ENCODE peak calls at places on chromosome 13, in four cellular contexts. U, H, I and J are unnamed samples.

GRCh38 chr13:92413452-92413851 is 813.2 kb upstream of the GPC6 start:
- DNase-seq in H (no peak), I (no peak), U (no peak), J (no peak)

GRCh38 chr13:95451656-95452055 is 100.9 kb upstream of the CLDN10 start:
- DNase-seq in H (no peak), U (no peak), I (no peak), J (no peak)

GRCh38 chr13:21015284-21015683 is 46.1 kb downstream of the LATS2 start:
- DNase-seq in H (no peak), I (no peak), U (peak), J (no peak)

GRCh38 chr13:98443329-98443728 is 133.6 kb downstream of the STK24 start:
- DNase-seq in U (peak), I (no peak), H (no peak), J (no peak)

GRCh38 chr13:37540228-37540627 is 58.3 kb downstream of the POSTN start:
- DNase-seq in U (peak), I (no peak), H (no peak), J (no peak)

GRCh38 chr13:111095031-111095840 is 19.9 kb upstream of the ARHGEF7 start:
- DNase-seq in U (no peak), H (no peak), I (no peak), J (no peak)

GRCh38 chr13:98822238-98822606 is 69.8 kb upstream of the SLC15A1 start:
- DNase-seq in U (peak), H (no peak), I (no peak), J (no peak)

GRCh38 chr13:36549771-36550170 is 117.5 kb downstream of the CCNA1 start:
- DNase-seq in H (no peak), U (no peak), I (no peak), J (no peak)

GRCh38 chr13:61466280-61466679 is 50.6 kb upstream of the PCDH20 start:
- DNase-seq in U (no peak), I (peak), H (no peak), J (no peak)

GRCh38 chr13:34044660-34045080 is 226.7 kb downstream of the RFC3 start:
- DNase-seq in I (no peak), U (peak), H (no peak), J (no peak)

GRCh38 chr13:70723732-70724131 is 615.5 kb upstream of the KLHL1 start:
- DNase-seq in U (no peak), H (no peak), I (peak), J (no peak)

GRCh38 chr13:94128430-94128829 is 351.1 kb downstream of the DCT start:
- DNase-seq in U (no peak), H (no peak), I (no peak), J (no peak)

GRCh38 chr13:74629985-74630384 is 495.8 kb upstream of the KLF12 start:
- DNase-seq in H (no peak), I (no peak), U (no peak), J (no peak)

GRCh38 chr13:80742027-80742426 is 401.1 kb upstream of the SPRY2 start:
- DNase-seq in U (no peak), H (no peak), I (no peak), J (no peak)

GRCh38 chr13:45846681-45847080 is 4.9 kb downstream of the SIAH3 start:
- DNase-seq in U (no peak), I (no peak), H (no peak), J (no peak)

GRCh38 chr13:100089633-100090032 is 740 bp downstream of the PCCA start:
- DNase-seq in U (peak), H (no peak), I (no peak), J (no peak)

GRCh38 chr13:110421696-110422395 is 114.8 kb downstream of the COL4A2 start:
- DNase-seq in H (no peak), I (no peak), U (peak), J (no peak)

GRCh38 chr13:52846567-52847321 is 1.7 kb downstream of the PCDH8 start:
- DNase-seq in I (no peak), H (peak), U (peak), J (peak)

GRCh38 chr13:114128624-114129522 is 3.5 kb downstream of the RASA3 start:
- DNase-seq in U (peak), I (no peak), H (peak), J (peak)

GRCh38 chr13:27559714-27560113 is 60.6 kb downstream of the LNX2 start:
- DNase-seq in H (no peak), I (no peak), U (no peak), J (no peak)

GRCh38 chr13:42355118-42355840 is 83.3 kb downstream of the AKAP11 start:
- DNase-seq in U (no peak), H (no peak), I (no peak), J (no peak)

GRCh38 chr13:97600438-97601080 is 166.6 kb downstream of the RAP2A start:
- DNase-seq in I (peak), U (peak), H (no peak), J (no peak)

GRCh38 chr13:110758195-110758594 is 44.7 kb downstream of the ING1 start:
- DNase-seq in I (no peak), U (peak), H (no peak), J (no peak)

GRCh38 chr13:89465366-89465765 is 1794.2 kb downstream of the SLITRK5 start:
- DNase-seq in U (no peak), H (no peak), I (no peak), J (no peak)

GRCh38 chr13:43364210-43365041 is 341.0 kb downstream of the DNAJC15 start:
- DNase-seq in I (no peak), H (no peak), U (peak), J (no peak)

GRCh38 chr13:44399045-44399444 is 25.4 kb downstream of the SERP2 start:
- DNase-seq in I (no peak), U (no peak), H (no peak), J (no peak)

GRCh38 chr13:35961461-35962220 is 169.5 kb downstream of the DCLK1 start:
- DNase-seq in U (peak), I (no peak), H (no peak), J (no peak)

GRCh38 chr13:65855276-65855675 is 1374.9 kb downstream of the PCDH9 start:
- DNase-seq in U (peak), I (no peak), H (no peak), J (no peak)

GRCh38 chr13:51731759-51732158 is 72.2 kb downstream of the DHRS12 start:
- DNase-seq in I (no peak), H (no peak), U (peak), J (no peak)

GRCh38 chr13:51729853-51730553 is 74.0 kb downstream of the DHRS12 start:
- DNase-seq in H (no peak), U (peak), I (peak), J (no peak)

GRCh38 chr13:51728275-51728673 is 75.7 kb downstream of the DHRS12 start:
- DNase-seq in H (no peak), U (no peak), I (no peak), J (no peak)

GRCh38 chr13:51728972-51729371 is 75.0 kb downstream of the DHRS12 start:
- DNase-seq in U (peak), I (no peak), H (no peak), J (no peak)

DNA sequence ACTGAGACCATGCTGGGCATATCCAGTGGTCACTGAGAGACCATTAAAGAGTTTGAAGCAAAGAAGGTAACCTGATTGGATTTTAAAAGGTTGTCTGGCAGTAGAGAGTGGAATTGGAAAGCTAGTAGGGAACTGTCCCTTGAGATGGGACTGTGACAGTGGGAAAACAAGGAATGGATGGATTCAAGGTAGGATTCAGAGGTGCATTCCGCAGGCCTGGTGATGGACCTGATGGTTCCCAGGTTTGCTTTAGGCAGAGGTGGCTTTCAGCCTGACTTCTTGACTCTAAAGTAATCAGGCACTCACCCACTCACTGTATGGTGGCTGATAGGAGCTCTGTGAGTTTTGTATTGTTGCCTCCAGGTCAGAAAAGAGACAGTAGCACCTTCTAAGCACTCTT is 73.0 kb downstream of the DHRS12 start:
- DNase-seq in I (no peak), H (no peak), U (no peak), J (no peak)
- H3K27ac ChIP-seq in I (peak), H (no peak), U (peak), J (no peak)

DNA sequence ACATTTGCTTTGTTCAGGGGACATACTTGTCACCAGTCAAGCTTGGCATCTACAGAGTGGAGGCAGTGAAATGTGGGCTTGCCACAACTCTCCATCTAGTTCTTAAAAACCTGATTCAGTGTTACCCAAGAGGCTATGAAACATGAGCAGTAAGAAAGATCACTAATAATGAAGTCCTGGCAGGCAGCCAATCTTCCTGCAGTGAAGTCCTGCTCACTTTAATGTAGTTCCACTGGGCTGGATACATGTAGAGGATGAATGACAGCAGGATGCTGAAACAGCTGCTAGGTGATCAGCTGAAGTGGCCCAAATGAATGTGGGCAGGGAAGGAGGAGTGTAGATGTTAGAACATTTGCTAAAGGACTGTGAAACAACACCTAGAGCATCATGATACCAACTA is 1213.1 kb downstream of the OLFM4 start:
- DNase-seq in H (no peak), U (no peak), I (no peak), J (no peak)
- TF ChIP-seq CTCF in H (no peak), U (no peak), I (no peak), J (no peak)

GRCh38 chr13:39406688-39407087 is 196.3 kb downstream of the LHFPL6 start:
- DNase-seq in I (no peak), H (no peak), U (no peak), J (no peak)
- H3K27ac ChIP-seq in I (no peak), H (no peak), U (no peak), J (no peak)

DNA sequence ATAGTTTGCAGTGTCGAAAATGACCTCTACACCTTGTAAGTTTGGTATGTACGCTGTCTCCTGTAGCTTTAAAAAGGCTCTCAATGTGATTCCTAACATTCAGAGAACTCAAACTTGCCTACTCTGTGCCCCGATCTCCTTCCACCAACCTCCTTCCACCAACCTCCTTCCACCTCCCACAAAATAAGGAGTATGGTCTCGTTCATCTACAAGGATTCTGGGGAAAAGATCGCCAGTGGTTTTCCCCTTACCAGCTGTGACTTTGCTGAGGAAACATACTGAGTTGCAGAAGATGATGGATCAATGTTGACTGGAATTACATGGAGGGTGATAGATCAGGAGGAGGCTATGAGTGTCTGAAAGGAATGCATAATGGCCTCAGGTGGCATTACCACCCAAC is 16.0 kb downstream of the MYO16 start:
- DNase-seq in U (no peak), I (no peak), H (no peak), J (no peak)
- TF ChIP-seq CTCF in U (no peak), I (no peak), H (no peak), J (no peak)

GRCh38 chr13:73061478-73062275 is 2.9 kb downstream of the KLF5 start:
- DNase-seq in H (no peak), U (no peak), I (no peak), J (no peak)

GRCh38 chr13:73060251-73061160 is 1.7 kb downstream of the KLF5 start:
- DNase-seq in I (no peak), U (peak), H (peak), J (peak)

GRCh38 chr13:73058432-73058740 is 419 bp upstream of the KLF5 start:
- DNase-seq in U (no peak), H (no peak), I (no peak), J (no peak)

GRCh38 chr13:73058741-73059459 is at the start of gene KLF5:
- DNase-seq in H (peak), I (peak), U (peak), J (peak)

DNA sequence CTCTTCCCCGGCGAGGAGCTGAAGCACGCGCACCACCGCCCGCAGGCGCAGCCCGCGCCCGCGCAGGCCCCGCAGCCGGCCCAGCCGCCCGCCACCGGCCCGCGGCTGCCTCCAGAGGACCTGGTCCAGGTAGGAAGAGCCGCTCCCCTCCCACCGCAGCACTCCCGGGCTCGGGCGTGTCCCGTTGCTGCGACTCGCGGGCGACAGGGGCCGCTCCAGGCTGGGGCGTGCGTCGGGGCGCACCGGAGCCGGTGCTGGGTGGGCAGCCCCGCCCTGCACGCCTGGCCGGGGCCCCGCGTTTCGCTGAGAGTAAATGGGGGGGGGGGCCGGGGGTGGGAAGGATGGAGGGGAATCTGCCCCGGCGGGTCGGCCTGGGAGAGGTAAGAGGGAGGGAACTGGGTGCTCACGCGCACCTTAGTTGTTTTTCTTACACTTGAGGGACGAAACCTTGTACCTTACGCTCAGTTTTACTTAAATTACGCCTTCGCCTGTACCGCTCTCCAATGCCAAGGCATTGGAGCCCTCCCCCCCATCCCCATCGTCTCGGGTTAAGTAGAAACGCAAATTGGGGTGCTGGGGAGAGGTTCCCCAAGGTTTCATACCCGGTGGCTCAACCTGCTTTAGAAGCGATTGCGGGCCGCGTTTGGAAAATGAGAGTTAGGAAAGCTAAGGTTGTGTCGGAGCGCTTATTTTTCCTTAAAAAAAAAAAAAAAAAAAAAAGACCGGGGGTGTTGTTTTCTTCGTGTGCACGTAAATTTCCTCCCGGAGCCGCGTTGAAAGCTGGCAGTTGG is 850 bp downstream of the KLF5 start:
- DNase-seq in I (peak), U (peak), H (peak), J (peak)
- H3K27ac ChIP-seq in I (no peak), U (peak), H (peak), J (peak)

DNA sequence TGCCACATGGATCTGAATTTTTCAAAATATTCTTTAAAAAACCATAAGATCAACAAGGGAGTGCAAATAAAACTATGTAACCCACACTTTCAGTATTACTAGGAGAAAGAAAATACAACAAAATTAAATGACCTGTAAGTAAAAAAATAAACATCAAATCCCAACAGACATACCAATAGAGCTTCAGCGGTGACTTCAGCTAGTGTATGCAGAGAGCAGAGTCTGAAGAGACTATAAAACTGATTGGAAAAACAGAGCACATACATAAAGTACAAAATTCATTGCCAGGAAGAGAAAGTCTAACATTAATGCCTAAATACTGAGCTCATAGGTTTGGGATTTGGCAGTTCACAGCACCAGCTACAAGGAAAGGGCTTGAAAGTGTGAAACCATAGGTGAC is 291.1 kb downstream of the LMO7 start:
- DNase-seq in U (peak), H (no peak), I (no peak), J (no peak)
- TF ChIP-seq CTCF in U (no peak), H (no peak), I (no peak), J (no peak)